ENCODE peak calls at places on chromosome 17, in eight cellular contexts. D is GM23338, U is HCT116, L is HepG2, N is endothelial cell of umbilical vein, S is SK-N-SH, T is H1, E is GM12878. H is an unnamed sample.

GRCh38 chr17:40351185-40352043 is 13.1 kb downstream of the GJD3 start:
- DNase-seq in N (no peak), S (peak; percentile 87), E (no peak), L (no peak), D (no peak), U (no peak), T (no peak), H (no peak)

GRCh38 chr17:13283606-13284005 is 265.8 kb upstream of the ELAC2 start:
- DNase-seq in D (peak; percentile 30), U (no peak), T (no peak), L (no peak), N (no peak), S (no peak), E (no peak), H (no peak)

GRCh38 chr17:29060475-29060874 is 17.5 kb downstream of the PIPOX start:
- DNase-seq in S (no peak), U (no peak), D (no peak), L (no peak), T (no peak), N (no peak), E (no peak), H (peak; percentile 26)

GRCh38 chr17:5912927-5913565 is 157.1 kb upstream of the WSCD1 start:
- DNase-seq in E (no peak), S (no peak), D (no peak), L (no peak), N (no peak), T (no peak), U (no peak), H (no peak)

GRCh38 chr17:41860254-41860931 is 4.8 kb downstream of the KLHL11 start:
- DNase-seq in U (no peak), E (no peak), T (no peak), S (peak; percentile 60), D (no peak), L (no peak), N (no peak), H (no peak)

GRCh38 chr17:13525876-13526275 is 75.9 kb downstream of the HS3ST3A1 start:
- DNase-seq in S (no peak), E (no peak), N (no peak), D (no peak), T (no peak), U (no peak), L (no peak), H (no peak)

GRCh38 chr17:33927732-33928133 is 327.4 kb upstream of the CCL2 start:
- DNase-seq in L (no peak), D (peak; percentile 24), U (no peak), E (no peak), T (no peak), S (peak; percentile 39), N (no peak), H (peak; percentile 57)

GRCh38 chr17:51419476-51419875 is 159.1 kb downstream of the UTP18 start:
- DNase-seq in D (no peak), L (no peak), S (no peak), U (no peak), N (no peak), T (no peak), E (no peak), H (no peak)

GRCh38 chr17:71409712-71410111 is 711.1 kb upstream of the SOX9 start:
- DNase-seq in S (no peak), D (no peak), T (no peak), N (no peak), L (no peak), E (no peak), U (no peak), H (no peak)

GRCh38 chr17:40417258-40417608 is 463 bp downstream of the TOP2A start:
- DNase-seq in T (no peak), E (no peak), L (peak; percentile 43), N (no peak), S (no peak), D (peak; percentile 60), U (no peak), H (no peak)

GRCh38 chr17:47188266-47188665 is 829 bp downstream of the CDC27 start:
- DNase-seq in D (peak; percentile 16), L (no peak), S (peak; percentile 42), N (peak; percentile 71), U (no peak), E (no peak), T (no peak), H (no peak)

GRCh38 chr17:61407211-61407911 is 7.7 kb downstream of the TBX2 start:
- DNase-seq in S (no peak), E (no peak), T (no peak), U (no peak), L (no peak), N (no peak), D (no peak), H (no peak)

GRCh38 chr17:36506249-36506826 is 19.9 kb downstream of the ZNHIT3 start:
- DNase-seq in L (peak; percentile 10), D (no peak), T (no peak), U (no peak), N (no peak), S (no peak), E (no peak), H (no peak)

GRCh38 chr17:56912105-56912999 is 1.5 kb downstream of the TRIM25 start:
- DNase-seq in D (no peak), N (peak; percentile 57), U (no peak), L (peak; percentile 57), E (no peak), T (no peak), S (no peak), H (peak; percentile 31)

GRCh38 chr17:56909742-56910508 is 3.9 kb downstream of the TRIM25 start:
- DNase-seq in L (peak; percentile 33), N (no peak), T (no peak), U (no peak), D (no peak), S (no peak), E (no peak), H (peak; percentile 92)

GRCh38 chr17:56910509-56911235 is 3.2 kb downstream of the TRIM25 start:
- DNase-seq in E (no peak), S (no peak), L (no peak), D (no peak), U (no peak), T (no peak), N (no peak), H (no peak)

GRCh38 chr17:56903560-56903959 is 10.3 kb downstream of the TRIM25 start:
- DNase-seq in S (no peak), E (no peak), D (no peak), L (no peak), U (no peak), T (no peak), N (no peak), H (no peak)

GRCh38 chr17:56908061-56908542 is 5.7 kb downstream of the TRIM25 start:
- DNase-seq in D (no peak), N (no peak), S (no peak), T (no peak), E (peak; percentile 60), U (no peak), L (no peak), H (no peak)
- H3K79me2 ChIP-seq in D (peaks cover 27% of the 10 kb centered on the region), N (peaks cover 36% of the 10 kb centered on the region), S (peaks cover 27% of the 10 kb centered on the region), T (no peaks in the 10 kb centered on the region), E (peaks cover 90% of the 10 kb centered on the region), U (peaks cover 85% of the 10 kb centered on the region), L (peaks cover 39% of the 10 kb centered on the region), H (peaks cover 40% of the 10 kb centered on the region)

GRCh38 chr17:43983196-43983514 is 21.3 kb upstream of the NAGS start:
- DNase-seq in E (no peak), D (no peak), L (no peak), T (no peak), N (no peak), U (no peak), S (no peak), H (no peak)

GRCh38 chr17:43984521-43984920 is 19.9 kb upstream of the NAGS start:
- DNase-seq in L (no peak), E (no peak), S (peak; percentile 71), D (peak; percentile 49), T (no peak), U (no peak), N (no peak), H (no peak)

GRCh38 chr17:43982171-43982570 is 22.3 kb upstream of the NAGS start:
- DNase-seq in S (no peak), N (no peak), U (no peak), L (no peak), E (no peak), T (no peak), D (no peak), H (no peak)

GRCh38 chr17:43986225-43986981 is 18.0 kb upstream of the NAGS start:
- DNase-seq in U (no peak), E (no peak), N (no peak), T (no peak), D (no peak), L (no peak), S (no peak), H (no peak)

GRCh38 chr17:43983515-43984411 is 20.7 kb upstream of the NAGS start:
- DNase-seq in T (peak; percentile 82), S (peak; percentile 72), U (no peak), N (no peak), L (peak; percentile 67), D (peak; percentile 80), E (no peak), H (peak; percentile 69)
- H3K4me2 ChIP-seq in T (peak overlapping the region; percentile 89), S (peak overlapping the region; percentile 74), U (no peak overlapping the region), N (peak overlapping the region; percentile 37), L (peak overlapping the region; percentile 86), D (peak overlapping the region; percentile 90), E (no peak overlapping the region), H (peak overlapping the region; percentile 86)

GRCh38 chr17:14793237-14793636 is 471.9 kb downstream of the PMP22 start:
- DNase-seq in T (no peak), S (no peak), D (no peak), U (no peak), L (no peak), E (no peak), N (no peak), H (no peak)

GRCh38 chr17:14791221-14791620 is 473.9 kb downstream of the PMP22 start:
- DNase-seq in E (no peak), N (no peak), D (no peak), T (no peak), U (no peak), L (no peak), S (no peak), H (no peak)

GRCh38 chr17:14794961-14795360 is 470.2 kb downstream of the PMP22 start:
- DNase-seq in E (no peak), N (no peak), L (no peak), S (no peak), D (no peak), U (no peak), T (no peak), H (no peak)

GRCh38 chr17:14790518-14790917 is 474.6 kb downstream of the PMP22 start:
- DNase-seq in E (no peak), N (no peak), U (no peak), D (no peak), S (no peak), T (no peak), L (no peak), H (no peak)

DNA sequence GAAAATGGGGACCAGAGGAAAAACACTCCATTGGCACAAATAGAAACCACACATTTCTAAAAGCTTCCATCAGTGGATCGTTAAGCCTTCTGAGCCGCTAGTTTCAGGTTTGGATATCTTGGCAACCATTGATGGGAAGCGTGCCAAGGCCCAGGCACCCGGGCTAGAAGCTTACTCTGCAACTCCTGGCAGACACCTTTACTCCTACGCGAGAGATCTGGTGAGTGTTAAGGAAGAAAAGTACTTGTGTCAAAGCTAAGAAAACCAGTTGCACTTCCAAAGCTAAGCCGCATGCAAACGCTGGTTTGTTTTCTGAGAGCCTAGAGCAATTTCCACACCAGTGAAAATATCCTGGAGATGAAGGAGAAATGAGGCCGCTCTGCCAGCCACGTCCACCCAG is 472.4 kb downstream of the PMP22 start:
- DNase-seq in D (no peak), N (no peak), U (no peak), S (no peak), L (no peak), E (no peak), T (no peak), H (no peak)
- TF ChIP-seq POLR2AphosphoS5 in D (no peak), N (no peak), U (no peak), S (no peak), L (no peak), E (no peak), T (no peak), H (no peak)

GRCh38 chr17:82059272-82060000 is 6.2 kb downstream of the DUS1L start:
- DNase-seq in U (no peak), E (no peak), T (no peak), N (no peak), S (no peak), L (no peak), D (peak; percentile 1), H (peak; percentile 7)
- H3K79me2 ChIP-seq in U (peaks cover 29% of the 10 kb centered on the region), E (peaks cover 3% of the 10 kb centered on the region), T (no peaks in the 10 kb centered on the region), N (no peaks in the 10 kb centered on the region), S (peaks cover 17% of the 10 kb centered on the region), L (peaks cover 10% of the 10 kb centered on the region), D (no peaks in the 10 kb centered on the region), H (peaks cover 13% of the 10 kb centered on the region)

H was measured in K562.